ENCODE peak calls at places on chromosomes 16 and 17, in eight cellular contexts. L is K562, X is GM23338, U is A549, M is HepG2, P is HCT116, F is SK-N-SH, Y is GM12878. I is an unnamed sample. For H3K4me1, the result is how much of the 10 kb centered on the place peaks cover.

GRCh38 chr16:57226701-57227621 is 18.1 kb upstream of the ARL2BP start:
- DNase-seq in M (no peak), X (no peak), Y (no peak), U (no peak), P (no peak), F (peak), L (no peak), I (no peak)

GRCh38 chr16:46897471-46897870 is 13.3 kb downstream of the GPT2 start:
- DNase-seq in L (no peak), U (no peak), X (no peak), P (no peak), M (no peak), Y (no peak), F (no peak), I (no peak)

GRCh38 chr17:53039981-53040380 is 782.7 kb upstream of the KIF2B start:
- DNase-seq in L (no peak), M (no peak), P (no peak), U (no peak), X (no peak), Y (no peak), F (no peak), I (no peak)

GRCh38 chr17:78599419-78599818 is 22.2 kb upstream of the DNAH17 start:
- DNase-seq in Y (no peak), X (no peak), U (no peak), P (no peak), F (no peak), M (no peak), L (no peak), I (no peak)

GRCh38 chr16:24178496-24178895 is 77.6 kb upstream of the CACNG3 start:
- DNase-seq in U (no peak), L (peak), Y (no peak), F (no peak), M (no peak), P (no peak), X (peak), I (no peak)

GRCh38 chr16:8982816-8983215 is 19.1 kb upstream of the USP7 start:
- DNase-seq in F (no peak), U (no peak), X (no peak), P (no peak), M (no peak), Y (no peak), L (no peak), I (no peak)

GRCh38 chr17:4215882-4216411 is 47.8 kb downstream of the ANKFY1 start:
- DNase-seq in L (no peak), P (no peak), Y (no peak), F (peak), U (no peak), M (no peak), X (no peak), I (no peak)

GRCh38 chr17:79651266-79651665 is 40.4 kb upstream of the RBFOX3 start:
- DNase-seq in X (no peak), F (peak), Y (no peak), L (no peak), U (no peak), M (no peak), P (no peak), I (no peak)

GRCh38 chr17:19021622-19022083 is 17.1 kb upstream of the FAM83G start:
- DNase-seq in F (no peak), L (peak), M (no peak), U (no peak), P (no peak), Y (no peak), X (peak), I (no peak)

GRCh38 chr17:27893834-27894503 is 804 bp upstream of the LYRM9 start:
- DNase-seq in F (no peak), M (no peak), U (no peak), Y (no peak), X (peak), P (no peak), L (peak), I (no peak)

GRCh38 chr17:82370471-82371332 is 863 bp upstream of the UTS2R start:
- DNase-seq in P (no peak), U (no peak), M (no peak), F (peak), L (no peak), Y (no peak), X (no peak), I (no peak)

GRCh38 chr17:39787038-39787437 is 49.3 kb downstream of the GRB7 start:
- DNase-seq in Y (no peak), M (no peak), L (no peak), F (no peak), P (no peak), X (no peak), U (no peak), I (no peak)

GRCh38 chr16:88771294-88771772 is 13.7 kb downstream of the PIEZO1 start:
- DNase-seq in X (no peak), L (no peak), Y (no peak), F (no peak), M (no peak), U (no peak), P (no peak), I (no peak)

GRCh38 chr17:42132941-42133340 is 10.3 kb downstream of the HSPB9 start:
- DNase-seq in X (no peak), L (no peak), M (no peak), P (no peak), Y (no peak), U (no peak), F (no peak), I (no peak)

GRCh38 chr17:5719976-5720375 is 135.7 kb upstream of the NLRP1 start:
- DNase-seq in Y (no peak), P (no peak), U (no peak), L (no peak), F (no peak), X (no peak), M (no peak), I (no peak)

GRCh38 chr16:67329901-67330300 is 3.3 kb downstream of the LRRC36 start:
- DNase-seq in M (no peak), Y (no peak), L (no peak), P (no peak), F (no peak), U (no peak), X (no peak), I (no peak)

GRCh38 chr17:4900231-4901107 is 1.1 kb downstream of the C17orf107 start:
- DNase-seq in Y (no peak), M (no peak), X (peak), P (no peak), U (no peak), L (no peak), F (no peak), I (no peak)

GRCh38 chr16:15950167-15950854 is 895 bp downstream of the ABCC1 start:
- DNase-seq in U (no peak), F (peak), X (peak), M (peak), P (no peak), Y (no peak), L (peak), I (no peak)

GRCh38 chr16:52721331-52721730 is 174.4 kb upstream of the TOX3 start:
- DNase-seq in L (no peak), X (no peak), U (no peak), P (no peak), M (no peak), Y (no peak), F (no peak), I (no peak)

GRCh38 chr17:47862621-47863440 is 11.9 kb upstream of the SP6 start:
- DNase-seq in Y (no peak), L (no peak), X (no peak), U (peak), P (peak), M (no peak), F (no peak), I (peak)

GRCh38 chr17:69716571-69716970 is 302.1 kb downstream of the MAP2K6 start:
- DNase-seq in F (no peak), U (no peak), X (no peak), M (no peak), P (no peak), L (no peak), Y (no peak), I (no peak)

GRCh38 chr16:19760336-19761060 is 42.4 kb downstream of the IQCK start:
- DNase-seq in U (no peak), L (no peak), Y (no peak), F (no peak), P (no peak), X (no peak), M (no peak), I (no peak)

GRCh38 chr17:40065041-40065770 is 2.4 kb downstream of the THRA start:
- DNase-seq in Y (no peak), L (no peak), P (no peak), U (peak), F (peak), M (no peak), X (no peak), I (no peak)

GRCh38 chr17:51154176-51154575 is 817 bp downstream of the NME1 start:
- DNase-seq in Y (no peak), L (peak), P (no peak), M (no peak), U (no peak), F (peak), X (no peak), I (no peak)

GRCh38 chr17:57638284-57638683 is 106.8 kb downstream of the CCDC182 start:
- DNase-seq in M (no peak), Y (no peak), X (no peak), U (no peak), F (no peak), P (no peak), L (no peak), I (no peak)

GRCh38 chr17:19933221-19933620 is 44.4 kb downstream of the AKAP10 start:
- DNase-seq in U (no peak), Y (no peak), X (no peak), P (no peak), L (no peak), F (no peak), M (no peak), I (no peak)

GRCh38 chr17:82330322-82331239 is 3.0 kb downstream of the SECTM1 start:
- DNase-seq in U (peak), X (no peak), Y (no peak), L (no peak), M (peak), P (no peak), F (peak), I (no peak)

GRCh38 chr16:85126731-85127662 is 14.7 kb upstream of the CIBAR2 start:
- DNase-seq in X (peak), Y (no peak), U (no peak), F (peak), L (peak), P (no peak), M (no peak), I (no peak)
- TF ChIP-seq REST in X (no peak), Y (no peak), U (no peak), F (no peak), L (no peak), P (no peak), M (no peak), I (no peak)

GRCh38 chr17:64982139-64982802 is 63.0 kb upstream of the LRRC37A3 start:
- DNase-seq in U (peak), L (no peak), Y (no peak), X (no peak), F (no peak), P (no peak), M (no peak), I (no peak)
- H3K4me1 ChIP-seq in U (under half), L (under half), Y (under half), X (under half), F (under half), P (under half), M (under half), I (under half)

GRCh38 chr16:35798885-35799426 is 2339.5 kb downstream of the TP53TG3F start:
- DNase-seq in U (peak), X (no peak), L (no peak), M (no peak), F (no peak), Y (no peak), P (no peak), I (no peak)

GRCh38 chr16:35797811-35798210 is 2338.4 kb downstream of the TP53TG3F start:
- DNase-seq in L (no peak), P (no peak), Y (no peak), F (no peak), M (no peak), X (no peak), U (no peak), I (no peak)

GRCh38 chr16:35792516-35793285 is 2333.3 kb downstream of the TP53TG3F start:
- DNase-seq in U (no peak), P (no peak), L (no peak), F (no peak), Y (no peak), X (no peak), M (no peak), I (no peak)

GRCh38 chr16:35795361-35796029 is 2336.1 kb downstream of the TP53TG3F start:
- DNase-seq in M (no peak), F (peak), U (no peak), X (no peak), Y (no peak), P (no peak), L (peak), I (no peak)
- TF ChIP-seq REST in M (no peak), F (no peak), U (no peak), X (no peak), Y (no peak), P (no peak), L (no peak), I (no peak)

GRCh38 chr16:84999200-84999599 is 12.1 kb downstream of the ZDHHC7 start:
- DNase-seq in U (peak), M (peak), P (no peak), F (no peak), Y (no peak), X (no peak), L (no peak), I (no peak)
- H3K4me1 ChIP-seq in U (half or more), M (half or more), P (under half), F (under half), Y (under half), X (under half), L (under half), I (half or more)

GRCh38 chr16:85330694-85331188 is 218.5 kb upstream of the CIBAR2 start:
- DNase-seq in M (peak), L (peak), X (peak), P (peak), F (peak), Y (no peak), U (peak), I (peak)
- TF ChIP-seq REST in M (no peak), L (no peak), X (no peak), P (no peak), F (no peak), Y (no peak), U (no peak), I (no peak)

GRCh38 chr17:28897769-28898259 is 281 bp upstream of the FLOT2 start:
- DNase-seq in F (no peak), U (no peak), L (no peak), P (no peak), M (no peak), X (no peak), Y (no peak), I (no peak)
- H3K4me1 ChIP-seq in F (under half), U (under half), L (under half), P (under half), M (half or more), X (under half), Y (under half), I (under half)

GRCh38 chr17:67221062-67221998 is 23.7 kb downstream of the HELZ start:
- DNase-seq in L (peak), P (peak), U (peak), M (peak), X (peak), F (peak), Y (no peak), I (no peak)
- TF ChIP-seq REST in L (no peak), P (no peak), U (no peak), M (no peak), X (no peak), F (no peak), Y (no peak), I (no peak)